ENCODE peak calls at places on chromosomes 13 and 19, in nine cellular contexts. One of them, this sample, is unnamed.

GRCh38 chr19:6825076-6825774 is 52.7 kb downstream of the VAV1 start:
- DNase-seq in tibial artery: peak; percentile 33
- DNase-seq in heart left ventricle: no peak
- DNase-seq in mucosa of descending colon: no peak
- DNase-seq in uterus: no peak
- DNase-seq in PC-3: no peak
- DNase-seq in esophagus squamous epithelium: no peak
- DNase-seq in right lobe of liver: no peak
- DNase-seq in RWPE2: no peak
- DNase-seq in this sample: no peak

GRCh38 chr13:114063545-114064515 is 68.6 kb downstream of the RASA3 start:
- DNase-seq in mucosa of descending colon: no peak
- DNase-seq in right lobe of liver: no peak
- DNase-seq in esophagus squamous epithelium: no peak
- DNase-seq in heart left ventricle: peak; percentile 76
- DNase-seq in RWPE2: no peak
- DNase-seq in PC-3: peak; percentile 22
- DNase-seq in tibial artery: peak; percentile 88
- DNase-seq in uterus: peak; percentile 75
- DNase-seq in this sample: peak; percentile 86

GRCh38 chr13:44142911-44143665 is 230.5 kb upstream of the SERP2 start:
- DNase-seq in mucosa of descending colon: no peak
- DNase-seq in tibial artery: no peak
- DNase-seq in right lobe of liver: no peak
- DNase-seq in RWPE2: no peak
- DNase-seq in heart left ventricle: no peak
- DNase-seq in esophagus squamous epithelium: no peak
- DNase-seq in uterus: no peak
- DNase-seq in PC-3: peak; percentile 68
- DNase-seq in this sample: no peak

GRCh38 chr19:12723643-12724426 is at the start of gene TNPO2:
- DNase-seq in esophagus squamous epithelium: no peak
- DNase-seq in right lobe of liver: peak; percentile 62
- DNase-seq in PC-3: peak; percentile 74
- DNase-seq in uterus: peak; percentile 46
- DNase-seq in tibial artery: no peak
- DNase-seq in mucosa of descending colon: peak; percentile 73
- DNase-seq in RWPE2: no peak
- DNase-seq in heart left ventricle: peak; percentile 79
- DNase-seq in this sample: peak; percentile 75

GRCh38 chr13:72295173-72295572 is 428.2 kb upstream of the DACH1 start:
- DNase-seq in uterus: no peak
- DNase-seq in tibial artery: no peak
- DNase-seq in RWPE2: no peak
- DNase-seq in heart left ventricle: no peak
- DNase-seq in esophagus squamous epithelium: no peak
- DNase-seq in mucosa of descending colon: no peak
- DNase-seq in PC-3: no peak
- DNase-seq in right lobe of liver: no peak
- DNase-seq in this sample: no peak

GRCh38 chr13:95128045-95128643 is 173.1 kb downstream of the ABCC4 start:
- DNase-seq in uterus: no peak
- DNase-seq in esophagus squamous epithelium: no peak
- DNase-seq in PC-3: peak; percentile 83
- DNase-seq in mucosa of descending colon: no peak
- DNase-seq in right lobe of liver: no peak
- DNase-seq in heart left ventricle: no peak
- DNase-seq in RWPE2: no peak
- DNase-seq in tibial artery: no peak
- DNase-seq in this sample: no peak

GRCh38 chr13:113975416-113975815 is 1.5 kb upstream of the C13orf46 start:
- DNase-seq in PC-3: no peak
- DNase-seq in esophagus squamous epithelium: no peak
- DNase-seq in tibial artery: peak; percentile 45
- DNase-seq in heart left ventricle: peak; percentile 41
- DNase-seq in right lobe of liver: peak; percentile 44
- DNase-seq in mucosa of descending colon: no peak
- DNase-seq in uterus: no peak
- DNase-seq in RWPE2: peak; percentile 51
- DNase-seq in this sample: peak; percentile 61

GRCh38 chr19:27765912-27766725 is 1446.8 kb downstream of the UQCRFS1 start:
- DNase-seq in RWPE2: no peak
- DNase-seq in uterus: no peak
- DNase-seq in esophagus squamous epithelium: no peak
- DNase-seq in PC-3: no peak
- DNase-seq in heart left ventricle: no peak
- DNase-seq in tibial artery: no peak
- DNase-seq in right lobe of liver: no peak
- DNase-seq in mucosa of descending colon: no peak
- DNase-seq in this sample: no peak

GRCh38 chr13:43434185-43434584 is 352.6 kb downstream of the ENOX1 start:
- DNase-seq in uterus: no peak
- DNase-seq in esophagus squamous epithelium: no peak
- DNase-seq in PC-3: no peak
- DNase-seq in heart left ventricle: no peak
- DNase-seq in mucosa of descending colon: no peak
- DNase-seq in RWPE2: no peak
- DNase-seq in tibial artery: no peak
- DNase-seq in right lobe of liver: no peak
- DNase-seq in this sample: no peak

GRCh38 chr13:111853766-111854165 is 213.2 kb upstream of the SOX1 start:
- DNase-seq in tibial artery: peak; percentile 41
- DNase-seq in mucosa of descending colon: no peak
- DNase-seq in right lobe of liver: no peak
- DNase-seq in PC-3: no peak
- DNase-seq in RWPE2: no peak
- DNase-seq in esophagus squamous epithelium: no peak
- DNase-seq in uterus: no peak
- DNase-seq in heart left ventricle: no peak
- DNase-seq in this sample: no peak

GRCh38 chr19:58543826-58544590 is at the start of gene TRIM28:
- DNase-seq in heart left ventricle: peak; percentile 100
- DNase-seq in esophagus squamous epithelium: no peak
- DNase-seq in mucosa of descending colon: peak; percentile 99
- DNase-seq in right lobe of liver: peak; percentile 99
- DNase-seq in RWPE2: peak; percentile 96
- DNase-seq in tibial artery: peak; percentile 99
- DNase-seq in uterus: peak; percentile 98
- DNase-seq in PC-3: peak; percentile 99
- DNase-seq in this sample: peak; percentile 99

GRCh38 chr19:33248954-33249613 is 23.4 kb upstream of the SLC7A10 start:
- DNase-seq in heart left ventricle: peak; percentile 79
- DNase-seq in PC-3: peak; percentile 39
- DNase-seq in uterus: no peak
- DNase-seq in RWPE2: no peak
- DNase-seq in esophagus squamous epithelium: no peak
- DNase-seq in mucosa of descending colon: no peak
- DNase-seq in right lobe of liver: peak; percentile 80
- DNase-seq in tibial artery: no peak
- DNase-seq in this sample: peak; percentile 86

GRCh38 chr19:18342090-18342632 is 1.8 kb downstream of the PGPEP1 start:
- DNase-seq in RWPE2: no peak
- DNase-seq in right lobe of liver: no peak
- DNase-seq in esophagus squamous epithelium: no peak
- DNase-seq in heart left ventricle: no peak
- DNase-seq in uterus: no peak
- DNase-seq in PC-3: no peak
- DNase-seq in tibial artery: no peak
- DNase-seq in mucosa of descending colon: no peak
- DNase-seq in this sample: no peak

DNA sequence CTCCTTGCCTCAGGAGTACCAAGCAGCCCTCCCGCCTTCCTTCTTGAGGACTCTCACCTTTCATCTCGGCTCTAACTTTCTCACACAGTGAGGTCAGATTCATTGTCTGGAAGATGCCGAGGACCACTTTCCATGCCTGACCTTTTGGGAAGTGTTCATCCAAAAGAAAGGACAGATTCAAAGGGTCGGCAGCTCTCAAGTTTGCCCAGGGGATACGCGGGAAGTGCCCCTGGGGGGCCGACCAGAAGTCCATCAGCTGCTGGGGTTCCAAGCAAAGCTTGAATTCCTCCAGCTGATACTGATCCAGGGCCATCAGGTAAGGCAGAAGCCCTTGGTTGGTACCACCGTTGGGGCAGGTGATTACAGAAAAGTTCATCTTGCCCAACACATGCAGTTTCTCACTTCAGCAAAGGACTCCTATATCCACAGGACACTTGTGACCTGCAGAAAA is at the start of gene NLRP13:
- DNase-seq in tibial artery: no peak
- DNase-seq in right lobe of liver: no peak
- DNase-seq in mucosa of descending colon: no peak
- DNase-seq in heart left ventricle: no peak
- DNase-seq in PC-3: no peak
- DNase-seq in esophagus squamous epithelium: no peak
- DNase-seq in uterus: no peak
- DNase-seq in RWPE2: no peak
- DNase-seq in this sample: no peak
- H3K9me3 ChIP-seq in tibial artery: no peaks in the 10 kb centered on the region
- H3K9me3 ChIP-seq in right lobe of liver: no peaks in the 10 kb centered on the region
- H3K9me3 ChIP-seq in mucosa of descending colon: no peaks in the 10 kb centered on the region
- H3K9me3 ChIP-seq in heart left ventricle: no peaks in the 10 kb centered on the region
- H3K9me3 ChIP-seq in PC-3: no peaks in the 10 kb centered on the region
- H3K9me3 ChIP-seq in esophagus squamous epithelium: no peaks in the 10 kb centered on the region
- H3K9me3 ChIP-seq in uterus: no peaks in the 10 kb centered on the region
- H3K9me3 ChIP-seq in RWPE2: no peaks in the 10 kb centered on the region
- H3K9me3 ChIP-seq in this sample: no peaks in the 10 kb centered on the region

DNA sequence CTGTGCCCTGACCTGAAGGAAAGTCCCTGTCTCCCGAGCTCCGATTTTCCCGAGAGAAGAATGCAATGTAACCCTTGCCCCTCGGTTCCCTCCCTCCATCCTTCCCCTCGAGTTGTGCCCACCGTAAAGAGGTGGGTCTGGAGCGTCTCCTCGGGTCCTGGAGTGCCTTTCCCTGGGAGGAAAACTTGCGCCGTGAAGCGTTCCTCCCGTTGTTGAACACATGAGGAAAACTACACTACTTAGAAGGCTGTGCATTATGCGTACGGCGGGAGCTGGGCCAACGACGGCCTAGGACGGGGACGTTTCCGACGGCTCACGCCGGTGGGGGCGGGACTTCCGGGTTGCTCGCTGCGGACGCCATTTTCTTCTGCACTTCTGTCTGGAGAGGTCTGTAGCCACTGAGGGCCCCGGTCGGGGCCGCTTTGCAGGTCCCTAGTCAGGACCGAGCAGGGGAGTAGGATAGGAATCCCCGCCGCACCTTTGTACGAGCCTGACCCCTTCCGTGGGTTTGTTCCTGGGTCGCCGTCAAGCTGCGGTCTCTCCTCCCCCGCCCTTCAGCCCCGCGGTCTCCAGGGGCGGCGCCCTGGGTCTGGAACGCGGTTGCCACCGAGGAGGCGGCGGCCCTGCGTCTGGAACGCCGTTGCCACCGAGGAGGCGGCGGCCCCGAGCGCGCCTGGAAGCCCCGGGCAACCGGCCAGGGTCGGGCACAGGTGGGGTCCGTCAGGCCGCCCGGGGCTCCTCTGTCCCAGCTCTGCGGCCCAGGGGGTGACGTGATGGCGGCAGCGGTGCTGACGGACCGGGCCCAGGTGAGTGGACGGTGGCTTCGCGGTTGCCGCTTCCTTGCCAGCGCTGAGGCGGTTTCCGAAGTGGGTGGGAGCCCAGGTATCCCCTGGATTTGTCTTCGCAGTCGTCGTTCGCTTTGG is at the start of gene ZNF264:
- DNase-seq in RWPE2: peak; percentile 82
- DNase-seq in mucosa of descending colon: peak; percentile 95
- DNase-seq in PC-3: peak; percentile 88
- DNase-seq in tibial artery: peak; percentile 93
- DNase-seq in right lobe of liver: peak; percentile 93
- DNase-seq in uterus: peak; percentile 88
- DNase-seq in heart left ventricle: peak; percentile 96
- DNase-seq in esophagus squamous epithelium: peak; percentile 34
- DNase-seq in this sample: peak; percentile 97
- TF ChIP-seq CTCF in RWPE2: peak; percentile 8
- TF ChIP-seq CTCF in mucosa of descending colon: no peak
- TF ChIP-seq CTCF in PC-3: no peak
- TF ChIP-seq CTCF in tibial artery: no peak
- TF ChIP-seq CTCF in right lobe of liver: no peak
- TF ChIP-seq CTCF in uterus: no peak
- TF ChIP-seq CTCF in heart left ventricle: no peak
- TF ChIP-seq CTCF in esophagus squamous epithelium: no peak
- TF ChIP-seq CTCF in this sample: no peak

GRCh38 chr19:43847246-43847645 is 20.1 kb downstream of the ZNF283 start:
- DNase-seq in mucosa of descending colon: no peak
- DNase-seq in heart left ventricle: no peak
- DNase-seq in PC-3: no peak
- DNase-seq in esophagus squamous epithelium: no peak
- DNase-seq in right lobe of liver: no peak
- DNase-seq in uterus: no peak
- DNase-seq in RWPE2: no peak
- DNase-seq in tibial artery: no peak
- DNase-seq in this sample: no peak
- H3K9me3 ChIP-seq in mucosa of descending colon: peaks cover 100% of the 10 kb centered on the region
- H3K9me3 ChIP-seq in heart left ventricle: peaks cover 96% of the 10 kb centered on the region
- H3K9me3 ChIP-seq in PC-3: peaks cover 58% of the 10 kb centered on the region
- H3K9me3 ChIP-seq in esophagus squamous epithelium: peaks cover 10% of the 10 kb centered on the region
- H3K9me3 ChIP-seq in right lobe of liver: peaks cover 86% of the 10 kb centered on the region
- H3K9me3 ChIP-seq in uterus: peaks cover 94% of the 10 kb centered on the region
- H3K9me3 ChIP-seq in RWPE2: peaks cover 45% of the 10 kb centered on the region
- H3K9me3 ChIP-seq in tibial artery: peaks cover 100% of the 10 kb centered on the region
- H3K9me3 ChIP-seq in this sample: peaks cover 85% of the 10 kb centered on the region

GRCh38 chr19:4518345-4519171 is at the start of gene PLIN4:
- DNase-seq in uterus: peak; percentile 91
- DNase-seq in heart left ventricle: peak; percentile 88
- DNase-seq in RWPE2: no peak
- DNase-seq in mucosa of descending colon: no peak
- DNase-seq in esophagus squamous epithelium: no peak
- DNase-seq in tibial artery: no peak
- DNase-seq in PC-3: peak; percentile 89
- DNase-seq in right lobe of liver: peak; percentile 95
- DNase-seq in this sample: no peak

GRCh38 chr19:4517451-4518057 is 732 bp downstream of the PLIN4 start:
- DNase-seq in PC-3: no peak
- DNase-seq in uterus: no peak
- DNase-seq in right lobe of liver: no peak
- DNase-seq in RWPE2: no peak
- DNase-seq in esophagus squamous epithelium: no peak
- DNase-seq in mucosa of descending colon: no peak
- DNase-seq in tibial artery: no peak
- DNase-seq in heart left ventricle: peak; percentile 66
- DNase-seq in this sample: no peak

GRCh38 chr19:4519521-4520277 is 1.4 kb upstream of the PLIN4 start:
- DNase-seq in uterus: peak; percentile 84
- DNase-seq in esophagus squamous epithelium: no peak
- DNase-seq in PC-3: no peak
- DNase-seq in tibial artery: no peak
- DNase-seq in mucosa of descending colon: no peak
- DNase-seq in heart left ventricle: no peak
- DNase-seq in RWPE2: no peak
- DNase-seq in right lobe of liver: no peak
- DNase-seq in this sample: no peak

GRCh38 chr19:4521170-4521887 is 3.0 kb upstream of the PLIN4 start:
- DNase-seq in mucosa of descending colon: no peak
- DNase-seq in RWPE2: no peak
- DNase-seq in uterus: no peak
- DNase-seq in PC-3: peak; percentile 22
- DNase-seq in tibial artery: no peak
- DNase-seq in esophagus squamous epithelium: no peak
- DNase-seq in heart left ventricle: no peak
- DNase-seq in right lobe of liver: peak; percentile 79
- DNase-seq in this sample: no peak

DNA sequence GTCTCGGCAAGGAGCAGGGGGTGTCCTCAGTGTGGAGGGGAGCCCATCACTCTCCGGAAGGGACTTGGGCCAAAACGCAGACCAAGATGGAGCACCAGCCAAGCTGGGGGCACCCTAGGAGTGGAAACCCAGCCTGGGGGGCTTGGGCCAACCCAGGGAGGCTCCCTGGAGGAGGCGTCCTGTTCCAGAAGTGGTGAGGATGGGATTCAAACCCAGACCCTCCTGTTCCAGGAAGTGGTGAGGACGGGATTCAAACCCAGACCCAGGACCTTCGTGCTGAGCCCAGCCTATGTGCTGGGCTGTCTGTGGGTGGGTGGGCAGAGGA is 848 bp upstream of the PLIN4 start:
- DNase-seq in right lobe of liver: no peak
- DNase-seq in mucosa of descending colon: no peak
- DNase-seq in RWPE2: no peak
- DNase-seq in tibial artery: no peak
- DNase-seq in uterus: no peak
- DNase-seq in esophagus squamous epithelium: no peak
- DNase-seq in PC-3: no peak
- DNase-seq in heart left ventricle: no peak
- DNase-seq in this sample: no peak
- TF ChIP-seq CTCF in right lobe of liver: no peak
- TF ChIP-seq CTCF in mucosa of descending colon: no peak
- TF ChIP-seq CTCF in RWPE2: no peak
- TF ChIP-seq CTCF in tibial artery: no peak
- TF ChIP-seq CTCF in uterus: no peak
- TF ChIP-seq CTCF in esophagus squamous epithelium: no peak
- TF ChIP-seq CTCF in PC-3: no peak
- TF ChIP-seq CTCF in heart left ventricle: no peak
- TF ChIP-seq CTCF in this sample: no peak

This sample was measured in upper lobe of right lung.